ENCODE peak calls at places on chromosomes 7 and 10, in nine cellular contexts. One of them, this sample, is unnamed.

GRCh38 chr7:47228386-47229014 is 353.4 kb downstream of the TNS3 start:
- DNase-seq in M059J: no peak
- DNase-seq in aorta: no peak
- DNase-seq in heart left ventricle: no peak
- DNase-seq in activated T-cell treated with anti-CD3 and anti-CD28 coated beads for 1 hour: no peak
- DNase-seq in left ventricle myocardium inferior: no peak
- DNase-seq in activated T-helper 9 cell treated with anti-CD3 and anti-CD28 coated beads, Interleukin-2, amount 50 U/mL, for 16 hours: no peak
- DNase-seq in right atrium auricular region: no peak
- DNase-seq in stimulated activated CD8-positive, alpha-beta memory T cell treated with anti-CD3 and anti-CD28 coated beads, Interleukin-4, amount 100 ng/mL, for 1 hour: no peak
- DNase-seq in this sample: no peak

GRCh38 chr7:1811850-1812692 is 142.0 kb downstream of the ELFN1 start:
- DNase-seq in M059J: no peak
- DNase-seq in activated T-cell treated with anti-CD3 and anti-CD28 coated beads for 1 hour: no peak
- DNase-seq in aorta: peak; percentile 25
- DNase-seq in activated T-helper 9 cell treated with anti-CD3 and anti-CD28 coated beads, Interleukin-2, amount 50 U/mL, for 16 hours: no peak
- DNase-seq in right atrium auricular region: peak; percentile 44
- DNase-seq in left ventricle myocardium inferior: no peak
- DNase-seq in heart left ventricle: no peak
- DNase-seq in stimulated activated CD8-positive, alpha-beta memory T cell treated with anti-CD3 and anti-CD28 coated beads, Interleukin-4, amount 100 ng/mL, for 1 hour: no peak
- DNase-seq in this sample: peak; percentile 1

GRCh38 chr10:112821663-112822062 is 128.4 kb upstream of the TCF7L2 start:
- DNase-seq in stimulated activated CD8-positive, alpha-beta memory T cell treated with anti-CD3 and anti-CD28 coated beads, Interleukin-4, amount 100 ng/mL, for 1 hour: no peak
- DNase-seq in aorta: no peak
- DNase-seq in left ventricle myocardium inferior: no peak
- DNase-seq in heart left ventricle: no peak
- DNase-seq in M059J: no peak
- DNase-seq in activated T-helper 9 cell treated with anti-CD3 and anti-CD28 coated beads, Interleukin-2, amount 50 U/mL, for 16 hours: no peak
- DNase-seq in activated T-cell treated with anti-CD3 and anti-CD28 coated beads for 1 hour: no peak
- DNase-seq in right atrium auricular region: no peak
- DNase-seq in this sample: no peak

GRCh38 chr7:110522751-110523200 is 568.2 kb upstream of the LRRN3 start:
- DNase-seq in heart left ventricle: no peak
- DNase-seq in aorta: no peak
- DNase-seq in left ventricle myocardium inferior: no peak
- DNase-seq in activated T-cell treated with anti-CD3 and anti-CD28 coated beads for 1 hour: no peak
- DNase-seq in right atrium auricular region: no peak
- DNase-seq in stimulated activated CD8-positive, alpha-beta memory T cell treated with anti-CD3 and anti-CD28 coated beads, Interleukin-4, amount 100 ng/mL, for 1 hour: no peak
- DNase-seq in M059J: peak; percentile 18
- DNase-seq in activated T-helper 9 cell treated with anti-CD3 and anti-CD28 coated beads, Interleukin-2, amount 50 U/mL, for 16 hours: no peak
- DNase-seq in this sample: no peak

GRCh38 chr10:91652364-91652763 is 19.5 kb upstream of the PPP1R3C start:
- DNase-seq in M059J: peak; percentile 99
- DNase-seq in aorta: no peak
- DNase-seq in stimulated activated CD8-positive, alpha-beta memory T cell treated with anti-CD3 and anti-CD28 coated beads, Interleukin-4, amount 100 ng/mL, for 1 hour: no peak
- DNase-seq in heart left ventricle: no peak
- DNase-seq in left ventricle myocardium inferior: no peak
- DNase-seq in activated T-cell treated with anti-CD3 and anti-CD28 coated beads for 1 hour: no peak
- DNase-seq in activated T-helper 9 cell treated with anti-CD3 and anti-CD28 coated beads, Interleukin-2, amount 50 U/mL, for 16 hours: no peak
- DNase-seq in right atrium auricular region: no peak
- DNase-seq in this sample: no peak

GRCh38 chr10:34089294-34089693 is 725.8 kb downstream of the PARD3 start:
- DNase-seq in activated T-cell treated with anti-CD3 and anti-CD28 coated beads for 1 hour: no peak
- DNase-seq in M059J: no peak
- DNase-seq in right atrium auricular region: peak; percentile 49
- DNase-seq in left ventricle myocardium inferior: no peak
- DNase-seq in aorta: no peak
- DNase-seq in activated T-helper 9 cell treated with anti-CD3 and anti-CD28 coated beads, Interleukin-2, amount 50 U/mL, for 16 hours: no peak
- DNase-seq in heart left ventricle: no peak
- DNase-seq in stimulated activated CD8-positive, alpha-beta memory T cell treated with anti-CD3 and anti-CD28 coated beads, Interleukin-4, amount 100 ng/mL, for 1 hour: no peak
- DNase-seq in this sample: no peak

GRCh38 chr10:126049741-126050140 is 153.4 kb downstream of the FANK1 start:
- DNase-seq in left ventricle myocardium inferior: peak; percentile 50
- DNase-seq in right atrium auricular region: no peak
- DNase-seq in aorta: no peak
- DNase-seq in M059J: peak; percentile 39
- DNase-seq in activated T-helper 9 cell treated with anti-CD3 and anti-CD28 coated beads, Interleukin-2, amount 50 U/mL, for 16 hours: no peak
- DNase-seq in activated T-cell treated with anti-CD3 and anti-CD28 coated beads for 1 hour: no peak
- DNase-seq in stimulated activated CD8-positive, alpha-beta memory T cell treated with anti-CD3 and anti-CD28 coated beads, Interleukin-4, amount 100 ng/mL, for 1 hour: no peak
- DNase-seq in heart left ventricle: peak; percentile 58
- DNase-seq in this sample: peak; percentile 38

GRCh38 chr10:91032614-91033248 is 111.8 kb upstream of the ANKRD1 start:
- DNase-seq in right atrium auricular region: peak; percentile 70
- DNase-seq in stimulated activated CD8-positive, alpha-beta memory T cell treated with anti-CD3 and anti-CD28 coated beads, Interleukin-4, amount 100 ng/mL, for 1 hour: no peak
- DNase-seq in aorta: no peak
- DNase-seq in M059J: no peak
- DNase-seq in heart left ventricle: peak; percentile 50
- DNase-seq in left ventricle myocardium inferior: no peak
- DNase-seq in activated T-cell treated with anti-CD3 and anti-CD28 coated beads for 1 hour: no peak
- DNase-seq in activated T-helper 9 cell treated with anti-CD3 and anti-CD28 coated beads, Interleukin-2, amount 50 U/mL, for 16 hours: no peak
- DNase-seq in this sample: peak; percentile 56

GRCh38 chr7:111029141-111029572 is 61.8 kb upstream of the LRRN3 start:
- DNase-seq in heart left ventricle: no peak
- DNase-seq in stimulated activated CD8-positive, alpha-beta memory T cell treated with anti-CD3 and anti-CD28 coated beads, Interleukin-4, amount 100 ng/mL, for 1 hour: no peak
- DNase-seq in activated T-cell treated with anti-CD3 and anti-CD28 coated beads for 1 hour: no peak
- DNase-seq in M059J: no peak
- DNase-seq in aorta: no peak
- DNase-seq in activated T-helper 9 cell treated with anti-CD3 and anti-CD28 coated beads, Interleukin-2, amount 50 U/mL, for 16 hours: no peak
- DNase-seq in left ventricle myocardium inferior: no peak
- DNase-seq in right atrium auricular region: no peak
- DNase-seq in this sample: no peak

GRCh38 chr10:34655286-34656170 is 159.6 kb downstream of the PARD3 start:
- DNase-seq in left ventricle myocardium inferior: no peak
- DNase-seq in aorta: no peak
- DNase-seq in M059J: peak; percentile 53
- DNase-seq in right atrium auricular region: no peak
- DNase-seq in activated T-cell treated with anti-CD3 and anti-CD28 coated beads for 1 hour: no peak
- DNase-seq in stimulated activated CD8-positive, alpha-beta memory T cell treated with anti-CD3 and anti-CD28 coated beads, Interleukin-4, amount 100 ng/mL, for 1 hour: no peak
- DNase-seq in heart left ventricle: no peak
- DNase-seq in activated T-helper 9 cell treated with anti-CD3 and anti-CD28 coated beads, Interleukin-2, amount 50 U/mL, for 16 hours: no peak
- DNase-seq in this sample: peak; percentile 53

GRCh38 chr10:49082767-49083166 is 32.6 kb downstream of the VSTM4 start:
- DNase-seq in activated T-cell treated with anti-CD3 and anti-CD28 coated beads for 1 hour: no peak
- DNase-seq in left ventricle myocardium inferior: no peak
- DNase-seq in stimulated activated CD8-positive, alpha-beta memory T cell treated with anti-CD3 and anti-CD28 coated beads, Interleukin-4, amount 100 ng/mL, for 1 hour: no peak
- DNase-seq in right atrium auricular region: peak; percentile 52
- DNase-seq in aorta: no peak
- DNase-seq in heart left ventricle: peak; percentile 57
- DNase-seq in M059J: no peak
- DNase-seq in activated T-helper 9 cell treated with anti-CD3 and anti-CD28 coated beads, Interleukin-2, amount 50 U/mL, for 16 hours: no peak
- DNase-seq in this sample: peak; percentile 54

This sample was measured in pons.